ENCODE peak calls at places on chromosomes 6 and 20, in ten cellular contexts. One of them, this sample, is unnamed.

GRCh38 chr6:43276180-43277082 is 21.6 kb upstream of the SLC22A7 start:
- DNase-seq in heart left ventricle: no peak
- DNase-seq in esophagus squamous epithelium: no peak
- DNase-seq in AG09319: no peak
- DNase-seq in breast epithelium: no peak
- DNase-seq in fibroblast of the aortic adventitia: no peak
- DNase-seq in K562: no peak
- DNase-seq in PC-9: no peak
- DNase-seq in uterus: no peak
- DNase-seq in A549: no peak
- DNase-seq in this sample: no peak

GRCh38 chr6:105015482-105015881 is 58.6 kb downstream of the LIN28B start:
- DNase-seq in K562: no peak
- DNase-seq in PC-9: no peak
- DNase-seq in A549: no peak
- DNase-seq in heart left ventricle: no peak
- DNase-seq in breast epithelium: no peak
- DNase-seq in fibroblast of the aortic adventitia: peak
- DNase-seq in AG09319: no peak
- DNase-seq in uterus: no peak
- DNase-seq in esophagus squamous epithelium: no peak
- DNase-seq in this sample: no peak

GRCh38 chr6:122649701-122650100 is 39.5 kb downstream of the PKIB start:
- DNase-seq in breast epithelium: no peak
- DNase-seq in esophagus squamous epithelium: no peak
- DNase-seq in heart left ventricle: no peak
- DNase-seq in A549: no peak
- DNase-seq in fibroblast of the aortic adventitia: peak
- DNase-seq in AG09319: no peak
- DNase-seq in K562: no peak
- DNase-seq in uterus: no peak
- DNase-seq in PC-9: no peak
- DNase-seq in this sample: no peak

GRCh38 chr6:52610745-52611355 is 34.0 kb upstream of the TRAM2 start:
- DNase-seq in breast epithelium: no peak
- DNase-seq in fibroblast of the aortic adventitia: no peak
- DNase-seq in esophagus squamous epithelium: no peak
- DNase-seq in A549: no peak
- DNase-seq in uterus: no peak
- DNase-seq in K562: no peak
- DNase-seq in PC-9: no peak
- DNase-seq in heart left ventricle: no peak
- DNase-seq in AG09319: no peak
- DNase-seq in this sample: no peak

GRCh38 chr20:36491901-36492617 is 49.3 kb upstream of the MYL9 start:
- DNase-seq in PC-9: no peak
- DNase-seq in K562: no peak
- DNase-seq in AG09319: no peak
- DNase-seq in heart left ventricle: no peak
- DNase-seq in uterus: no peak
- DNase-seq in esophagus squamous epithelium: no peak
- DNase-seq in fibroblast of the aortic adventitia: no peak
- DNase-seq in breast epithelium: no peak
- DNase-seq in A549: no peak
- DNase-seq in this sample: no peak

GRCh38 chr6:2387445-2387844 is 142.0 kb upstream of the GMDS start:
- DNase-seq in fibroblast of the aortic adventitia: no peak
- DNase-seq in PC-9: no peak
- DNase-seq in AG09319: no peak
- DNase-seq in breast epithelium: no peak
- DNase-seq in K562: no peak
- DNase-seq in heart left ventricle: no peak
- DNase-seq in uterus: no peak
- DNase-seq in esophagus squamous epithelium: no peak
- DNase-seq in A549: no peak
- DNase-seq in this sample: no peak

GRCh38 chr6:118377711-118378414 is 170.2 kb upstream of the PLN start:
- DNase-seq in esophagus squamous epithelium: no peak
- DNase-seq in K562: no peak
- DNase-seq in A549: no peak
- DNase-seq in uterus: no peak
- DNase-seq in heart left ventricle: peak
- DNase-seq in breast epithelium: no peak
- DNase-seq in fibroblast of the aortic adventitia: no peak
- DNase-seq in AG09319: no peak
- DNase-seq in PC-9: no peak
- DNase-seq in this sample: no peak

GRCh38 chr6:47478233-47479155 is 905 bp downstream of the CD2AP start:
- DNase-seq in breast epithelium: peak
- DNase-seq in K562: no peak
- DNase-seq in esophagus squamous epithelium: no peak
- DNase-seq in PC-9: no peak
- DNase-seq in uterus: no peak
- DNase-seq in heart left ventricle: no peak
- DNase-seq in A549: peak
- DNase-seq in AG09319: no peak
- DNase-seq in fibroblast of the aortic adventitia: peak
- DNase-seq in this sample: no peak

GRCh38 chr20:62534526-62535221 is 58.9 kb upstream of the GATA5 start:
- DNase-seq in AG09319: no peak
- DNase-seq in A549: no peak
- DNase-seq in breast epithelium: no peak
- DNase-seq in heart left ventricle: no peak
- DNase-seq in PC-9: no peak
- DNase-seq in uterus: no peak
- DNase-seq in K562: no peak
- DNase-seq in fibroblast of the aortic adventitia: no peak
- DNase-seq in esophagus squamous epithelium: no peak
- DNase-seq in this sample: no peak

GRCh38 chr6:147222160-147222838 is 18.1 kb downstream of the STXBP5 start:
- DNase-seq in esophagus squamous epithelium: no peak
- DNase-seq in A549: no peak
- DNase-seq in uterus: no peak
- DNase-seq in breast epithelium: no peak
- DNase-seq in K562: peak
- DNase-seq in AG09319: no peak
- DNase-seq in heart left ventricle: no peak
- DNase-seq in fibroblast of the aortic adventitia: peak
- DNase-seq in PC-9: no peak
- DNase-seq in this sample: no peak

GRCh38 chr6:17276766-17277165 is 4.4 kb upstream of the RBM24 start:
- DNase-seq in A549: no peak
- DNase-seq in fibroblast of the aortic adventitia: no peak
- DNase-seq in K562: no peak
- DNase-seq in heart left ventricle: peak
- DNase-seq in uterus: no peak
- DNase-seq in esophagus squamous epithelium: no peak
- DNase-seq in breast epithelium: no peak
- DNase-seq in AG09319: no peak
- DNase-seq in PC-9: no peak
- DNase-seq in this sample: no peak

GRCh38 chr6:169567809-169568208 is 134.0 kb downstream of the WDR27 start:
- DNase-seq in A549: no peak
- DNase-seq in uterus: no peak
- DNase-seq in heart left ventricle: no peak
- DNase-seq in AG09319: no peak
- DNase-seq in fibroblast of the aortic adventitia: no peak
- DNase-seq in esophagus squamous epithelium: no peak
- DNase-seq in K562: no peak
- DNase-seq in breast epithelium: no peak
- DNase-seq in PC-9: no peak
- DNase-seq in this sample: no peak

GRCh38 chr20:39775110-39775509 is 813.0 kb downstream of the DHX35 start:
- DNase-seq in fibroblast of the aortic adventitia: peak
- DNase-seq in breast epithelium: peak
- DNase-seq in uterus: peak
- DNase-seq in AG09319: peak
- DNase-seq in esophagus squamous epithelium: peak
- DNase-seq in PC-9: no peak
- DNase-seq in K562: no peak
- DNase-seq in A549: no peak
- DNase-seq in heart left ventricle: peak
- DNase-seq in this sample: no peak

GRCh38 chr6:33840064-33840926 is 36.5 kb upstream of the MLN start:
- DNase-seq in K562: peak
- DNase-seq in uterus: no peak
- DNase-seq in AG09319: peak
- DNase-seq in breast epithelium: peak
- DNase-seq in esophagus squamous epithelium: no peak
- DNase-seq in A549: peak
- DNase-seq in heart left ventricle: no peak
- DNase-seq in fibroblast of the aortic adventitia: peak
- DNase-seq in PC-9: peak
- DNase-seq in this sample: no peak

GRCh38 chr6:89081423-89082322 is 1.1 kb downstream of the PNRC1 start:
- DNase-seq in esophagus squamous epithelium: peak
- DNase-seq in K562: peak
- DNase-seq in heart left ventricle: peak
- DNase-seq in PC-9: peak
- DNase-seq in A549: peak
- DNase-seq in breast epithelium: peak
- DNase-seq in uterus: peak
- DNase-seq in fibroblast of the aortic adventitia: peak
- DNase-seq in AG09319: peak
- DNase-seq in this sample: peak
- TF ChIP-seq CTCF in esophagus squamous epithelium: no peak
- TF ChIP-seq CTCF in K562: no peak
- TF ChIP-seq CTCF in heart left ventricle: no peak
- TF ChIP-seq CTCF in PC-9: no peak
- TF ChIP-seq CTCF in A549: no peak
- TF ChIP-seq CTCF in breast epithelium: no peak
- TF ChIP-seq CTCF in uterus: no peak
- TF ChIP-seq CTCF in fibroblast of the aortic adventitia: peak
- TF ChIP-seq CTCF in AG09319: no peak
- TF ChIP-seq CTCF in this sample: no peak

GRCh38 chr20:2387180-2387577 is 6.5 kb downstream of the TGM6 start:
- DNase-seq in breast epithelium: no peak
- DNase-seq in fibroblast of the aortic adventitia: peak
- DNase-seq in K562: peak
- DNase-seq in PC-9: peak
- DNase-seq in esophagus squamous epithelium: no peak
- DNase-seq in heart left ventricle: no peak
- DNase-seq in AG09319: no peak
- DNase-seq in A549: peak
- DNase-seq in uterus: no peak
- DNase-seq in this sample: no peak
- TF ChIP-seq CTCF in breast epithelium: no peak
- TF ChIP-seq CTCF in fibroblast of the aortic adventitia: peak
- TF ChIP-seq CTCF in K562: peak
- TF ChIP-seq CTCF in PC-9: peak
- TF ChIP-seq CTCF in esophagus squamous epithelium: peak
- TF ChIP-seq CTCF in heart left ventricle: peak
- TF ChIP-seq CTCF in AG09319: peak
- TF ChIP-seq CTCF in A549: peak
- TF ChIP-seq CTCF in uterus: no peak
- TF ChIP-seq CTCF in this sample: peak

GRCh38 chr6:159169193-159169555 is at the start of gene FNDC1:
- DNase-seq in breast epithelium: no peak
- DNase-seq in heart left ventricle: peak
- DNase-seq in uterus: peak
- DNase-seq in A549: peak
- DNase-seq in esophagus squamous epithelium: no peak
- DNase-seq in fibroblast of the aortic adventitia: no peak
- DNase-seq in K562: peak
- DNase-seq in PC-9: peak
- DNase-seq in AG09319: no peak
- DNase-seq in this sample: peak

GRCh38 chr6:159169557-159170332 is 545 bp downstream of the FNDC1 start:
- DNase-seq in PC-9: no peak
- DNase-seq in heart left ventricle: no peak
- DNase-seq in A549: peak
- DNase-seq in uterus: peak
- DNase-seq in K562: no peak
- DNase-seq in breast epithelium: no peak
- DNase-seq in fibroblast of the aortic adventitia: peak
- DNase-seq in AG09319: no peak
- DNase-seq in esophagus squamous epithelium: no peak
- DNase-seq in this sample: peak

GRCh38 chr6:159168536-159169192 is 536 bp upstream of the FNDC1 start:
- DNase-seq in fibroblast of the aortic adventitia: peak
- DNase-seq in AG09319: no peak
- DNase-seq in heart left ventricle: peak
- DNase-seq in A549: peak
- DNase-seq in K562: peak
- DNase-seq in breast epithelium: no peak
- DNase-seq in PC-9: no peak
- DNase-seq in uterus: peak
- DNase-seq in esophagus squamous epithelium: no peak
- DNase-seq in this sample: no peak

GRCh38 chr6:159163901-159164370 is 5.3 kb upstream of the FNDC1 start:
- DNase-seq in breast epithelium: no peak
- DNase-seq in uterus: no peak
- DNase-seq in AG09319: no peak
- DNase-seq in heart left ventricle: no peak
- DNase-seq in esophagus squamous epithelium: no peak
- DNase-seq in A549: no peak
- DNase-seq in fibroblast of the aortic adventitia: peak
- DNase-seq in K562: no peak
- DNase-seq in PC-9: no peak
- DNase-seq in this sample: no peak
- TF ChIP-seq CTCF in breast epithelium: no peak
- TF ChIP-seq CTCF in uterus: no peak
- TF ChIP-seq CTCF in AG09319: no peak
- TF ChIP-seq CTCF in heart left ventricle: no peak
- TF ChIP-seq CTCF in esophagus squamous epithelium: no peak
- TF ChIP-seq CTCF in A549: no peak
- TF ChIP-seq CTCF in fibroblast of the aortic adventitia: no peak
- TF ChIP-seq CTCF in K562: no peak
- TF ChIP-seq CTCF in PC-9: no peak
- TF ChIP-seq CTCF in this sample: no peak

GRCh38 chr6:28377879-28378278 is 21.7 kb downstream of the ZSCAN12 start:
- DNase-seq in K562: no peak
- DNase-seq in AG09319: no peak
- DNase-seq in breast epithelium: no peak
- DNase-seq in A549: no peak
- DNase-seq in PC-9: no peak
- DNase-seq in uterus: no peak
- DNase-seq in fibroblast of the aortic adventitia: no peak
- DNase-seq in heart left ventricle: no peak
- DNase-seq in esophagus squamous epithelium: no peak
- DNase-seq in this sample: no peak

GRCh38 chr6:28378644-28379043 is 20.9 kb downstream of the ZSCAN12 start:
- DNase-seq in esophagus squamous epithelium: no peak
- DNase-seq in uterus: no peak
- DNase-seq in K562: no peak
- DNase-seq in heart left ventricle: no peak
- DNase-seq in breast epithelium: no peak
- DNase-seq in A549: no peak
- DNase-seq in AG09319: no peak
- DNase-seq in PC-9: no peak
- DNase-seq in fibroblast of the aortic adventitia: no peak
- DNase-seq in this sample: no peak

GRCh38 chr6:28384143-28384533 is 15.4 kb downstream of the ZSCAN12 start:
- DNase-seq in K562: no peak
- DNase-seq in breast epithelium: no peak
- DNase-seq in AG09319: no peak
- DNase-seq in fibroblast of the aortic adventitia: no peak
- DNase-seq in PC-9: no peak
- DNase-seq in heart left ventricle: no peak
- DNase-seq in esophagus squamous epithelium: no peak
- DNase-seq in A549: no peak
- DNase-seq in uterus: no peak
- DNase-seq in this sample: no peak

GRCh38 chr6:28380381-28380780 is 19.2 kb downstream of the ZSCAN12 start:
- DNase-seq in uterus: no peak
- DNase-seq in A549: no peak
- DNase-seq in fibroblast of the aortic adventitia: no peak
- DNase-seq in PC-9: no peak
- DNase-seq in breast epithelium: no peak
- DNase-seq in esophagus squamous epithelium: no peak
- DNase-seq in K562: no peak
- DNase-seq in heart left ventricle: no peak
- DNase-seq in AG09319: no peak
- DNase-seq in this sample: no peak

GRCh38 chr6:28383235-28384142 is 16.1 kb downstream of the ZSCAN12 start:
- DNase-seq in breast epithelium: peak
- DNase-seq in uterus: peak
- DNase-seq in A549: peak
- DNase-seq in heart left ventricle: peak
- DNase-seq in AG09319: peak
- DNase-seq in fibroblast of the aortic adventitia: peak
- DNase-seq in K562: peak
- DNase-seq in PC-9: peak
- DNase-seq in esophagus squamous epithelium: peak
- DNase-seq in this sample: peak
- TF ChIP-seq CTCF in breast epithelium: peak
- TF ChIP-seq CTCF in uterus: peak
- TF ChIP-seq CTCF in A549: peak
- TF ChIP-seq CTCF in heart left ventricle: peak
- TF ChIP-seq CTCF in AG09319: peak
- TF ChIP-seq CTCF in fibroblast of the aortic adventitia: peak
- TF ChIP-seq CTCF in K562: peak
- TF ChIP-seq CTCF in PC-9: peak
- TF ChIP-seq CTCF in esophagus squamous epithelium: peak
- TF ChIP-seq CTCF in this sample: peak